ENCODE peak calls at places on chromosomes 2 and 18, in nine cellular contexts. X, W, N, U, C, V, H, P and J are unnamed samples.
A peak's percentile ranks its signal among the peaks of the same experiment; 100 is the strongest.

GRCh38 chr2:203453858-203454451 is 81.1 kb downstream of the RAPH1 start:
- DNase-seq in X (peak; percentile 68), W (peak; percentile 4), N (peak; percentile 41), U (peak; percentile 62), C (peak; percentile 20), V (peak; percentile 72), H (peak; percentile 52), P (peak; percentile 42), J (no peak)

GRCh38 chr18:33123852-33124251 is 316.7 kb downstream of the CCDC178 start:
- DNase-seq in X (no peak), W (no peak), N (no peak), U (no peak), C (no peak), V (no peak), H (peak; percentile 42), P (no peak), J (no peak)

GRCh38 chr2:239729151-239729550 is 296.0 kb downstream of the NDUFA10 start:
- DNase-seq in X (no peak), W (no peak), N (no peak), U (no peak), C (no peak), V (no peak), H (no peak), P (no peak), J (no peak)

GRCh38 chr2:63050186-63050915 is at the start of gene OTX1:
- DNase-seq in X (peak; percentile 87), W (peak; percentile 81), N (peak; percentile 96), U (peak; percentile 80), C (peak; percentile 72), V (peak; percentile 61), H (peak; percentile 92), P (no peak), J (no peak)

GRCh38 chr18:57801379-57802165 is 1.5 kb downstream of the ATP8B1 start:
- DNase-seq in X (peak; percentile 49), W (no peak), N (no peak), U (peak; percentile 53), C (no peak), V (no peak), H (no peak), P (no peak), J (no peak)

GRCh38 chr2:172246649-172247048 is 143.9 kb upstream of the DLX2 start:
- DNase-seq in X (no peak), W (no peak), N (no peak), U (peak; percentile 36), C (no peak), V (peak; percentile 55), H (no peak), P (no peak), J (no peak)

GRCh38 chr2:187407407-187408084 is 40.5 kb downstream of the CALCRL start:
- DNase-seq in X (no peak), W (no peak), N (no peak), U (no peak), C (no peak), V (no peak), H (no peak), P (no peak), J (no peak)

GRCh38 chr2:130872276-130873125 is 35.8 kb downstream of the ARHGEF4 start:
- DNase-seq in X (no peak), W (no peak), N (no peak), U (no peak), C (no peak), V (no peak), H (no peak), P (no peak), J (no peak)